ENCODE peak calls at places on chromosomes 7 and 10, in eight cellular contexts. Q is activated T-helper 1 cell treated with anti-CD3 and anti-CD28 coated beads, Interleukin-12 subunit alpha, Interleukin-12 subunit beta, Interleukin-2, Interleukin-4 antibody, amounts not matched to agents 30 ng/mL and 10 ng/mL and 1 ng/mL, durations not matched to agents 14 hours and 24 hours and 36 hours; T is stimulated activated CD4-positive, alpha-beta T cell treated with anti-CD3 and anti-CD28 coated beads, Interleukin-1b, Interleukin-23, amount 100 ng/mL, for 24 hours; L is natural killer cell treated with Interleukin-12 subunit alpha and Interleukin-12 subunit beta and Interleukin-15 and Interleukin-18, amount 100 ng/mL, for 72 hours; I is fibroblast of mammary gland; C is ovary; J is nephron progenitor cell; P is hepatocyte. S is an unnamed sample.

GRCh38 chr7:126656165-126656564 is 596.6 kb downstream of the GRM8 start:
- DNase-seq in P (no peak), L (no peak), I (no peak), T (no peak), Q (no peak), C (no peak), J (no peak), S (no peak)

GRCh38 chr10:19629559-19629958 is 186.7 kb upstream of the PLXDC2 start:
- DNase-seq in J (peak), P (peak), Q (no peak), T (no peak), I (peak), C (peak), L (no peak), S (peak)

GRCh38 chr10:70619271-70620019 is 16.9 kb upstream of the PRF1 start:
- DNase-seq in Q (no peak), J (no peak), T (no peak), C (no peak), I (peak), P (no peak), L (no peak), S (peak)

GRCh38 chr10:69404786-69405185 is 11.9 kb downstream of the TACR2 start:
- DNase-seq in P (no peak), J (no peak), C (no peak), T (no peak), I (no peak), Q (no peak), L (peak), S (no peak)

GRCh38 chr10:30080161-30080560 is 20.8 kb upstream of the JCAD start:
- DNase-seq in I (peak), P (no peak), T (no peak), L (no peak), C (no peak), J (no peak), Q (no peak), S (no peak)

GRCh38 chr7:136294977-136295376 is 317.8 kb upstream of the MTPN start:
- DNase-seq in C (no peak), Q (no peak), L (no peak), I (no peak), J (no peak), P (no peak), T (no peak), S (no peak)

GRCh38 chr10:813286-813685 is 118.2 kb downstream of the LARP4B start:
- DNase-seq in J (no peak), P (no peak), Q (no peak), T (no peak), L (no peak), C (no peak), I (peak), S (no peak)

GRCh38 chr7:123748171-123748733 is 551 bp downstream of the WASL start:
- DNase-seq in P (peak), L (no peak), I (peak), C (no peak), Q (peak), T (no peak), J (peak), S (peak)

GRCh38 chr10:3924344-3924743 is 139.3 kb upstream of the KLF6 start:
- DNase-seq in J (no peak), P (no peak), Q (no peak), T (no peak), L (no peak), I (peak), C (no peak), S (peak)

GRCh38 chr10:11448190-11448544 is 163.3 kb downstream of the USP6NL start:
- DNase-seq in I (no peak), P (no peak), C (no peak), T (no peak), Q (no peak), J (no peak), L (no peak), S (no peak)

GRCh38 chr7:50304911-50305621 is 550 bp downstream of the IKZF1 start:
- DNase-seq in L (peak), I (no peak), P (no peak), C (no peak), J (no peak), T (no peak), Q (no peak), S (no peak)

GRCh38 chr7:149245744-149246143 is 6.3 kb downstream of the ZNF212 start:
- DNase-seq in C (no peak), I (no peak), Q (no peak), L (no peak), P (no peak), T (no peak), J (no peak), S (no peak)

GRCh38 chr7:77244222-77244934 is 44.8 kb upstream of the FGL2 start:
- DNase-seq in P (no peak), J (no peak), C (no peak), T (no peak), I (peak), L (no peak), Q (no peak), S (no peak)

GRCh38 chr7:143171697-143172096 is 11.5 kb upstream of the TAS2R39 start:
- DNase-seq in Q (no peak), I (no peak), L (no peak), T (no peak), P (no peak), J (no peak), C (no peak), S (no peak)

GRCh38 chr10:58568428-58568935 is 55.8 kb downstream of the BICC1 start:
- DNase-seq in T (no peak), L (no peak), J (no peak), C (no peak), Q (no peak), P (no peak), I (no peak), S (no peak)

GRCh38 chr7:129578829-129579228 is 32.7 kb upstream of the NRF1 start:
- DNase-seq in I (no peak), Q (no peak), P (no peak), J (no peak), L (no peak), C (no peak), T (no peak), S (no peak)

GRCh38 chr7:95632609-95633008 is 36.3 kb upstream of the PDK4 start:
- DNase-seq in P (no peak), C (no peak), I (peak), Q (no peak), L (no peak), J (no peak), T (no peak), S (peak)

GRCh38 chr7:90708841-90709317 is 112.8 kb downstream of the CDK14 start:
- DNase-seq in I (peak), Q (no peak), J (peak), L (no peak), P (peak), C (no peak), T (no peak), S (no peak)

GRCh38 chr7:92797693-92798092 is 38.7 kb downstream of the CDK6 start:
- DNase-seq in Q (peak), L (no peak), T (no peak), P (no peak), J (no peak), C (no peak), I (peak), S (no peak)

GRCh38 chr7:50646069-50646468 is 80.9 kb upstream of the DDC start:
- DNase-seq in J (no peak), P (no peak), T (no peak), L (no peak), C (no peak), I (no peak), Q (no peak), S (no peak)

GRCh38 chr7:2043316-2044039 is 189.3 kb downstream of the MAD1L1 start:
- DNase-seq in C (peak), T (no peak), Q (no peak), J (no peak), P (no peak), L (peak), I (no peak), S (no peak)

S was measured in GM03348.